ENCODE peak calls at places on chromosome 12, in eight cellular contexts. V is fibroblast of lung; E is upper lobe of right lung; W is CD8-positive, alpha-beta memory T cell; M is fibroblast of pulmonary artery; Q is astrocyte of the cerebellum; O is IMR-90; Z is body of pancreas. S is an unnamed sample.

GRCh38 chr12:121800694-121801600 is 2.9 kb upstream of the SETD1B start:
- DNase-seq in V (peak), E (peak), W (peak), M (peak), Q (no peak), O (peak), Z (peak), S (no peak)

GRCh38 chr12:49138587-49138986 is 7.4 kb upstream of the TUBA1B start:
- DNase-seq in V (no peak), E (no peak), W (no peak), M (no peak), Q (no peak), O (no peak), Z (no peak), S (no peak)

GRCh38 chr12:102096855-102097254 is 23.1 kb downstream of the NUP37 start:
- DNase-seq in V (no peak), E (no peak), W (no peak), M (no peak), Q (no peak), O (no peak), Z (no peak), S (no peak)

GRCh38 chr12:94762259-94762942 is 112.0 kb upstream of the TMCC3 start:
- DNase-seq in V (no peak), E (no peak), W (no peak), M (peak), Q (no peak), O (no peak), Z (no peak), S (no peak)

GRCh38 chr12:120831648-120832267 is 72.4 kb downstream of the SPPL3 start:
- DNase-seq in V (peak), E (no peak), W (no peak), M (no peak), Q (no peak), O (no peak), Z (no peak), S (no peak)

GRCh38 chr12:121918679-121919038 is 267 bp downstream of the CFAP251 start:
- DNase-seq in V (no peak), E (no peak), W (no peak), M (no peak), Q (no peak), O (no peak), Z (no peak), S (no peak)

GRCh38 chr12:128637616-128638606 is 185.8 kb downstream of the SLC15A4 start:
- DNase-seq in V (no peak), E (no peak), W (no peak), M (no peak), Q (no peak), O (no peak), Z (no peak), S (no peak)

GRCh38 chr12:55057466-55057865 is 37.7 kb downstream of the NEUROD4 start:
- DNase-seq in V (no peak), E (no peak), W (no peak), M (no peak), Q (no peak), O (no peak), Z (no peak), S (no peak)

GRCh38 chr12:78887008-78887407 is 22.4 kb downstream of the SYT1 start:
- DNase-seq in V (peak), E (no peak), W (no peak), M (peak), Q (peak), O (peak), Z (no peak), S (no peak)

GRCh38 chr12:29086325-29087271 is 62.5 kb upstream of the FAR2 start:
- DNase-seq in V (no peak), E (no peak), W (no peak), M (no peak), Q (no peak), O (no peak), Z (no peak), S (no peak)

GRCh38 chr12:5200276-5201087 is 156.8 kb downstream of the KCNA5 start:
- DNase-seq in V (no peak), E (peak), W (no peak), M (no peak), Q (no peak), O (peak), Z (peak), S (no peak)

GRCh38 chr12:113373966-113374365 is 15.6 kb downstream of the PLBD2 start:
- DNase-seq in V (no peak), E (no peak), W (no peak), M (no peak), Q (no peak), O (no peak), Z (no peak), S (no peak)

GRCh38 chr12:101969-102878 is 35.7 kb downstream of the IQSEC3 start:
- DNase-seq in V (no peak), E (peak), W (no peak), M (no peak), Q (no peak), O (no peak), Z (no peak), S (no peak)

GRCh38 chr12:27424631-27425230 is 21.8 kb upstream of the SMCO2 start:
- DNase-seq in V (peak), E (no peak), W (no peak), M (peak), Q (peak), O (peak), Z (peak), S (no peak)

GRCh38 chr12:20472089-20472488 is 103.8 kb downstream of the PDE3A start:
- DNase-seq in V (no peak), E (no peak), W (no peak), M (peak), Q (no peak), O (no peak), Z (no peak), S (no peak)

GRCh38 chr12:25051171-25051570 is 102.3 kb upstream of the BCAT1 start:
- DNase-seq in V (no peak), E (no peak), W (no peak), M (no peak), Q (no peak), O (no peak), Z (peak), S (no peak)

GRCh38 chr12:117130806-117131205 is 31.6 kb upstream of the TESC start:
- DNase-seq in V (no peak), E (no peak), W (no peak), M (no peak), Q (no peak), O (no peak), Z (no peak), S (no peak)

GRCh38 chr12:88308825-88309224 is 166.7 kb downstream of the TMTC3 start:
- DNase-seq in V (peak), E (no peak), W (no peak), M (peak), Q (peak), O (peak), Z (no peak), S (no peak)

GRCh38 chr12:29907486-29907885 is 123.7 kb upstream of the TMTC1 start:
- DNase-seq in V (peak), E (no peak), W (no peak), M (peak), Q (no peak), O (no peak), Z (no peak), S (no peak)

GRCh38 chr12:14892726-14893442 is 7.2 kb upstream of the MGP start:
- DNase-seq in V (no peak), E (no peak), W (no peak), M (peak), Q (no peak), O (peak), Z (peak), S (peak)

GRCh38 chr12:865614-866013 is 83.9 kb downstream of the RAD52 start:
- DNase-seq in V (no peak), E (no peak), W (no peak), M (no peak), Q (no peak), O (no peak), Z (no peak), S (no peak)

GRCh38 chr12:65830305-65830704 is 6.0 kb downstream of the HMGA2 start:
- DNase-seq in V (peak), E (no peak), W (no peak), M (peak), Q (no peak), O (peak), Z (no peak), S (no peak)

GRCh38 chr12:103677905-103678304 is 90.8 kb downstream of the STAB2 start:
- DNase-seq in V (no peak), E (no peak), W (no peak), M (no peak), Q (no peak), O (no peak), Z (no peak), S (no peak)

GRCh38 chr12:131808744-131809371 is 19.3 kb upstream of the MMP17 start:
- DNase-seq in V (no peak), E (no peak), W (no peak), M (no peak), Q (no peak), O (no peak), Z (no peak), S (no peak)

GRCh38 chr12:106021516-106021915 is 117.2 kb downstream of the NUAK1 start:
- DNase-seq in V (no peak), E (no peak), W (no peak), M (peak), Q (no peak), O (no peak), Z (no peak), S (no peak)

GRCh38 chr12:32272465-32272864 is 126.9 kb upstream of the FGD4 start:
- DNase-seq in V (no peak), E (no peak), W (no peak), M (no peak), Q (no peak), O (no peak), Z (no peak), S (no peak)
- H3K4me3 ChIP-seq in V (no peak), E (no peak), W (no peak), M (no peak), Q (no peak), O (no peak), Z (no peak), S (no peak)

GRCh38 chr12:16603916-16604575 is 1.9 kb downstream of the LMO3 start:
- DNase-seq in V (no peak), E (no peak), W (no peak), M (peak), Q (no peak), O (no peak), Z (peak), S (no peak)

GRCh38 chr12:16605666-16606116 is 271 bp downstream of the LMO3 start:
- DNase-seq in V (peak), E (peak), W (no peak), M (peak), Q (no peak), O (peak), Z (peak), S (no peak)

GRCh38 chr12:16603265-16603915 is 2.6 kb downstream of the LMO3 start:
- DNase-seq in V (no peak), E (no peak), W (no peak), M (no peak), Q (no peak), O (no peak), Z (no peak), S (no peak)

GRCh38 chr12:16606117-16606200 is at the start of gene LMO3:
- DNase-seq in V (no peak), E (no peak), W (no peak), M (no peak), Q (no peak), O (no peak), Z (no peak), S (no peak)

GRCh38 chr12:16604853-16605252 is 1.1 kb downstream of the LMO3 start:
- DNase-seq in V (no peak), E (no peak), W (no peak), M (no peak), Q (no peak), O (no peak), Z (peak), S (no peak)
- H3K4me3 ChIP-seq in V (no peak), E (peak), W (no peak), M (peak), Q (peak), O (no peak), Z (peak), S (no peak)

DNA sequence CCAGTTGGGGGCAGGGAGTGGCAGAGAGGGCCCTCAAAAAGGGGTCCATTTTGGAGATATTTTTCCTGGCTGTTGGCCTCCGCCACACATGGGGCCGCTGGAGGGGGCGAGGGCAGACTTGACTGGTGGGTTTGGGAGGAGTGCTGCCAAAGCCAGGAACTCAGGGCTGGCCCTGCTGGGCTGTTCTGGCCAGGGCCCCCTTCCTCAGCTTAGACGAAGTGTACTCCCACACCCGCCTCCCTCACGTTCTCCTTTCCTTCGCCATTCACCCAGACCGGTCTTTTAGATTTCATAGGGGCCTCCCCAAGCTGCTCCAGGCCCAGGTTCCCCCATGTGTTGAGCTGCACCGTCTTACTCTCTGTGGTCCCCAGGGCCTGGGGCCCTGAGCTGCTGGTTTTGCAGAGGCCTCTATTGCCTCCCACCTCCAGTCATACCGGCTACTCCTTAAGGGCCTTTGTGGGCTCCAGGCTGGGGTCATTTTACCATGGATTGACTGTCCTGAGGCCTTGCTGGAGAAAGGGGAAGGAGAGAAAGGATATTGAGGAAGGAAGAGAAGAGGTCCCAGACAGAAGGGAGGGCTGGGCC is 1.3 kb downstream of the KRT7 start:
- DNase-seq in V (no peak), E (peak), W (no peak), M (no peak), Q (no peak), O (no peak), Z (no peak), S (no peak)
- H3K4me3 ChIP-seq in V (no peak), E (peak), W (no peak), M (no peak), Q (no peak), O (no peak), Z (no peak), S (no peak)

GRCh38 chr12:110782922-110783321 is 40.2 kb upstream of the PPP1CC start:
- DNase-seq in V (no peak), E (no peak), W (no peak), M (no peak), Q (no peak), O (no peak), Z (no peak), S (no peak)
- H3K4me3 ChIP-seq in V (no peak), E (no peak), W (no peak), M (no peak), Q (no peak), O (no peak), Z (no peak), S (no peak)

GRCh38 chr12:7637641-7638040 is 28.1 kb downstream of the APOBEC1 start:
- DNase-seq in V (no peak), E (no peak), W (no peak), M (no peak), Q (no peak), O (no peak), Z (no peak), S (no peak)
- H3K4me3 ChIP-seq in V (no peak), E (no peak), W (no peak), M (no peak), Q (no peak), O (no peak), Z (no peak), S (no peak)

GRCh38 chr12:45546545-45546944 is 183.0 kb upstream of the ARID2 start:
- DNase-seq in V (no peak), E (no peak), W (no peak), M (no peak), Q (no peak), O (no peak), Z (no peak), S (no peak)

GRCh38 chr12:45547822-45548221 is 181.7 kb upstream of the ARID2 start:
- DNase-seq in V (no peak), E (no peak), W (no peak), M (peak), Q (no peak), O (peak), Z (no peak), S (no peak)

GRCh38 chr12:45553204-45553603 is 176.3 kb upstream of the ARID2 start:
- DNase-seq in V (peak), E (no peak), W (no peak), M (no peak), Q (no peak), O (peak), Z (no peak), S (no peak)

GRCh38 chr12:45547132-45547531 is 182.4 kb upstream of the ARID2 start:
- DNase-seq in V (no peak), E (no peak), W (no peak), M (no peak), Q (no peak), O (no peak), Z (no peak), S (no peak)

GRCh38 chr12:45549503-45549902 is 180.0 kb upstream of the ARID2 start:
- DNase-seq in V (no peak), E (no peak), W (no peak), M (no peak), Q (no peak), O (no peak), Z (no peak), S (no peak)
- H3K4me3 ChIP-seq in V (no peak), E (no peak), W (no peak), M (no peak), Q (no peak), O (no peak), Z (no peak), S (no peak)

GRCh38 chr12:6774557-6775062 is 2.3 kb downstream of the LAG3 start:
- DNase-seq in V (no peak), E (no peak), W (peak), M (no peak), Q (no peak), O (no peak), Z (no peak), S (no peak)
- H3K4me3 ChIP-seq in V (no peak), E (peak), W (peak), M (no peak), Q (no peak), O (no peak), Z (no peak), S (peak)

GRCh38 chr12:125312471-125312870 is 247.2 kb downstream of the AACS start:
- DNase-seq in V (no peak), E (no peak), W (no peak), M (no peak), Q (no peak), O (no peak), Z (no peak), S (no peak)
- H3K4me3 ChIP-seq in V (no peak), E (no peak), W (no peak), M (no peak), Q (no peak), O (no peak), Z (no peak), S (no peak)